ENCODE peak calls at places on chromosomes 3 and 15, in ten cellular contexts. Y is CD8-positive, alpha-beta memory T cell; D is heart left ventricle; S is body of pancreas; L is uterus; O is hepatocyte; Q is neuronal stem cell; P is fibroblast of lung; W is naive thymus-derived CD4-positive, alpha-beta T cell; N is colonic mucosa. A is an unnamed sample.

GRCh38 chr3:129618901-129619671 is 12.6 kb upstream of the PLXND1 start:
- DNase-seq in D (no peak), Y (no peak), O (no peak), L (no peak), Q (no peak), W (no peak), P (no peak), N (peak; percentile 18), S (no peak), A (no peak)

GRCh38 chr3:69144631-69145244 is 22.3 kb upstream of the LMOD3 start:
- DNase-seq in S (no peak), O (no peak), Y (no peak), P (no peak), N (no peak), L (no peak), D (no peak), W (no peak), Q (peak; percentile 27), A (no peak)

GRCh38 chr3:172776049-172776717 is 25.7 kb downstream of the ECT2 start:
- DNase-seq in D (no peak), Q (no peak), P (no peak), S (no peak), N (no peak), L (no peak), W (no peak), Y (no peak), O (no peak), A (no peak)

GRCh38 chr15:98226149-98226548 is 265.6 kb downstream of the ARRDC4 start:
- DNase-seq in D (no peak), S (no peak), L (no peak), P (no peak), Q (no peak), N (no peak), O (no peak), W (no peak), Y (no peak), A (no peak)

GRCh38 chr3:131491084-131491483 is 11.7 kb downstream of the MRPL3 start:
- DNase-seq in L (no peak), W (no peak), N (no peak), P (no peak), D (no peak), Y (no peak), Q (no peak), O (no peak), S (no peak), A (no peak)

GRCh38 chr15:61835476-61836106 is 224.7 kb downstream of the VPS13C start:
- DNase-seq in W (peak; percentile 67), Q (peak; percentile 65), N (peak; percentile 61), S (peak; percentile 67), O (peak; percentile 73), L (peak; percentile 77), P (peak; percentile 22), Y (peak; percentile 39), D (peak; percentile 53), A (no peak)

GRCh38 chr15:92166029-92166428 is 227.7 kb upstream of the ST8SIA2 start:
- DNase-seq in Q (no peak), D (no peak), S (no peak), N (no peak), W (no peak), Y (no peak), P (no peak), O (no peak), L (no peak), A (no peak)

GRCh38 chr3:16841906-16842709 is 42.6 kb upstream of the PLCL2 start:
- DNase-seq in O (no peak), D (no peak), S (peak; percentile 20), P (no peak), N (peak; percentile 67), Q (no peak), W (peak; percentile 64), Y (peak; percentile 78), L (no peak), A (no peak)

GRCh38 chr15:44545934-44546802 is 9.2 kb downstream of the EIF3J start:
- DNase-seq in L (no peak), P (peak; percentile 36), Y (no peak), S (no peak), W (no peak), D (no peak), N (no peak), Q (no peak), O (no peak), A (no peak)

GRCh38 chr15:78910836-78911235 is 34.0 kb downstream of the CTSH start:
- DNase-seq in L (no peak), N (no peak), P (no peak), W (no peak), O (no peak), D (no peak), S (no peak), Q (no peak), Y (no peak), A (no peak)

GRCh38 chr15:78917888-78918287 is 27.0 kb downstream of the CTSH start:
- DNase-seq in N (no peak), D (no peak), Y (no peak), L (no peak), P (no peak), O (no peak), W (no peak), Q (no peak), S (no peak), A (no peak)

GRCh38 chr15:78913012-78913411 is 31.8 kb downstream of the CTSH start:
- DNase-seq in P (no peak), W (no peak), S (no peak), D (no peak), O (no peak), Q (no peak), Y (no peak), L (no peak), N (no peak), A (no peak)

GRCh38 chr15:78915341-78916087 is 29.3 kb downstream of the CTSH start:
- DNase-seq in L (peak; percentile 80), Q (no peak), S (peak; percentile 10), D (peak; percentile 49), Y (no peak), O (no peak), W (no peak), N (no peak), P (peak; percentile 49), A (no peak)

DNA sequence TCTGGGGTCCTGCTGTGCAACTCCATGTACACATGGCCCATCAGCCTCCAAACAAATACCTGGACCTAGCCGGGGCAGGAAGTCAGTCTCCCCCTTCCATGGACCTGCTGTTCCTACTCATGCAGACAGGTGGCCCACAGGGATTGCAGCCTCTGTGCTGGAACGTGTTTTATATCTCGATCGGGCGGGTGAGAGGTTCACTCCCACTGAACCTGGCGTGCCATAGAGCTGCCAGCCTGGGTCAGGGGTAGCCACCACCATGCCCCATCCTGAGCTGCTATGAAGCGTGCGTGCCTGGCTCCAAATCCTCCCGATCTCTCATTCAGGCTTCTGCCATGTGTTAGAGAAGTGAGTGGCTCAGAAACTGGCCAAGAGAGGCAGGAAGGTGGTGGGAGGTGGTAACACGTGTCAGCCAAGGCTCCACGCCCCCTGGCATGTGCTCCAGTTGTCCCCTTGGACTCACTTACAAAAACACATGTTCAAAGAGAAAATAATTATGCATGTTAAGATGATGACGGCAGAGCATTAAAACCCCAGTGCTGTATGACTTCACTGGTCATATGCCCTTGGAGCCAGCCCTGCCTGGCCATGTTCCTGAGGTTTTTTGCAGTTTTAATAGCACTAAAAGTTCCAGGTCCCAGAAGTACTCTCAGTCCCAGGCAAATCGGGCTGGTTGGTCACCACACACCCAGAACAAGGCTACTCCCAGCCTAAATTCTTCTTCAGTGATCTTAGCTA is 30.6 kb downstream of the CTSH start:
- DNase-seq in N (no peak), D (no peak), Y (no peak), O (no peak), P (peak; percentile 23), Q (no peak), L (peak; percentile 77), S (peak; percentile 32), W (no peak), A (no peak)
- H3K36me3 ChIP-seq in N (no peaks in the 10 kb centered on the region), D (peaks cover 70% of the 10 kb centered on the region), Y (peaks cover 30% of the 10 kb centered on the region), O (no peaks in the 10 kb centered on the region), P (peaks cover 23% of the 10 kb centered on the region), Q (peaks cover 22% of the 10 kb centered on the region), L (no peaks in the 10 kb centered on the region), S (peaks cover 2% of the 10 kb centered on the region), W (peaks cover 3% of the 10 kb centered on the region), A (peaks cover 53% of the 10 kb centered on the region)

GRCh38 chr3:183215591-183216202 is 37.4 kb upstream of the B3GNT5 start:
- DNase-seq in D (no peak), Y (no peak), L (no peak), Q (no peak), S (no peak), N (no peak), P (no peak), W (no peak), O (no peak), A (no peak)

GRCh38 chr3:183220828-183221227 is 32.2 kb upstream of the B3GNT5 start:
- DNase-seq in Y (no peak), Q (no peak), W (no peak), N (no peak), O (no peak), D (no peak), L (no peak), P (no peak), S (no peak), A (no peak)

GRCh38 chr3:183218826-183219225 is 34.2 kb upstream of the B3GNT5 start:
- DNase-seq in Q (no peak), Y (no peak), D (no peak), W (no peak), O (no peak), S (no peak), L (no peak), N (no peak), P (no peak), A (no peak)

GRCh38 chr3:183213941-183214612 is 39.0 kb upstream of the B3GNT5 start:
- DNase-seq in W (no peak), S (no peak), Y (no peak), Q (no peak), P (no peak), D (no peak), O (no peak), L (no peak), N (no peak), A (no peak)

GRCh38 chr3:183217548-183218321 is 35.3 kb upstream of the B3GNT5 start:
- DNase-seq in P (no peak), S (no peak), Q (no peak), D (no peak), L (no peak), W (no peak), N (no peak), O (no peak), Y (no peak), A (no peak)
- H3K36me3 ChIP-seq in P (no peaks in the 10 kb centered on the region), S (no peaks in the 10 kb centered on the region), Q (no peaks in the 10 kb centered on the region), D (no peaks in the 10 kb centered on the region), L (no peaks in the 10 kb centered on the region), W (no peaks in the 10 kb centered on the region), N (no peaks in the 10 kb centered on the region), O (no peaks in the 10 kb centered on the region), Y (no peaks in the 10 kb centered on the region), A (no peaks in the 10 kb centered on the region)

GRCh38 chr3:137360531-137361201 is 402.9 kb downstream of the IL20RB start:
- DNase-seq in O (no peak), P (no peak), S (no peak), N (no peak), D (no peak), Y (no peak), Q (no peak), L (no peak), W (no peak), A (no peak)
- H3K36me3 ChIP-seq in O (no peaks in the 10 kb centered on the region), P (no peaks in the 10 kb centered on the region), S (no peaks in the 10 kb centered on the region), N (no peaks in the 10 kb centered on the region), D (no peaks in the 10 kb centered on the region), Y (no peaks in the 10 kb centered on the region), Q (no peaks in the 10 kb centered on the region), L (peaks cover 3% of the 10 kb centered on the region), W (no peaks in the 10 kb centered on the region), A (no peaks in the 10 kb centered on the region)

GRCh38 chr3:13901935-13902584 is 22.2 kb upstream of the WNT7A start:
- DNase-seq in L (no peak), N (no peak), W (no peak), Y (no peak), S (no peak), Q (no peak), P (no peak), O (no peak), D (no peak), A (no peak)
- H3K36me3 ChIP-seq in L (no peaks in the 10 kb centered on the region), N (no peaks in the 10 kb centered on the region), W (no peaks in the 10 kb centered on the region), Y (no peaks in the 10 kb centered on the region), S (no peaks in the 10 kb centered on the region), Q (no peaks in the 10 kb centered on the region), P (no peaks in the 10 kb centered on the region), O (no peaks in the 10 kb centered on the region), D (no peaks in the 10 kb centered on the region), A (no peaks in the 10 kb centered on the region)